ENCODE peak calls at places on chromosomes 4 and X, in four cellular contexts. X is K562, O is SK-N-SH, R is GM12878. U is an unnamed sample.

GRCh38 chr4:47913858-47914218 is 545 bp downstream of the NFXL1 start:
- DNase-seq in R (no peak), O (no peak), X (peak; percentile 34), U (peak; percentile 60)

GRCh38 chr4:174524242-174524641 is 2.0 kb upstream of the HPGD start:
- DNase-seq in O (no peak), R (no peak), X (peak; percentile 28), U (no peak)

GRCh38 chr4:1200425-1201035 is 28.1 kb upstream of the SPON2 start:
- DNase-seq in O (peak; percentile 61), X (peak; percentile 43), R (no peak), U (peak; percentile 8)

GRCh38 chr4:173073939-173074500 is 94.6 kb upstream of the GALNT7 start:
- DNase-seq in X (no peak), O (no peak), R (no peak), U (no peak)

GRCh38 chrX:16807976-16808542 is 21.8 kb downstream of the TXLNG start:
- DNase-seq in R (no peak), O (no peak), X (peak; percentile 25), U (no peak)

GRCh38 chrX:110087485-110088356 is 84.8 kb downstream of the TMEM164 start:
- DNase-seq in R (no peak), O (no peak), X (no peak), U (no peak)

GRCh38 chrX:10612215-10612614 is 8.2 kb downstream of the MID1 start:
- DNase-seq in X (no peak), O (no peak), R (no peak), U (no peak)

GRCh38 chr4:186948361-186949291 is 225.0 kb upstream of the FAT1 start:
- DNase-seq in X (no peak), O (peak; percentile 55), R (no peak), U (peak; percentile 68)

GRCh38 chr4:3223346-3223745 is 25.6 kb upstream of the MSANTD1 start:
- DNase-seq in R (no peak), X (no peak), O (no peak), U (no peak)

GRCh38 chr4:40143926-40144508 is 52.8 kb upstream of the RHOH start:
- DNase-seq in O (no peak), R (no peak), X (no peak), U (no peak)

GRCh38 chr4:184922301-184922700 is 96.0 kb upstream of the HELT start:
- DNase-seq in X (no peak), O (no peak), R (no peak), U (no peak)

GRCh38 chr4:184924516-184924915 is 93.8 kb upstream of the HELT start:
- DNase-seq in X (no peak), O (no peak), R (no peak), U (no peak)

DNA sequence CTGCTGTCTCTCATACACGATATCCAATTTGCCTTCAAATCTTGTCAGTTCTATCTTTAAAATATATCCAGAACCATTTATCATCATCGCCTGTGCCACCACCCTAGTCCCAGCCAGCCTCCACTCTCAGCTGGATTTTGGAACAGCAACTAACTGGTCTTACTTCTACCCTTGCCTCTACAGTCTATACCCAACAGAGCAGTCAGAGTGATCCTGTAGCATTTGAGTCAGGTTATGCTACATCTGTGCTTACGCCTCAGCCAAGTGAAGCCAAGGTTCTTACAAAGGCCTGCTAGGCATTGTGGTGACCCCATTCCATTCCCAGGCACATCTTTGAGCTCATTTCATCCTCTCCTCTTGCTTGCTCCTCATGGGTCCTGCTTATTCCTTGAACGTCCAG is 95.7 kb upstream of the ACSL1 start:
- DNase-seq in R (no peak), O (no peak), X (no peak), U (no peak)
- TF ChIP-seq USF1 in R (no peak), O (no peak), X (no peak), U (no peak)

GRCh38 chr4:188661502-188661901 is 522.3 kb downstream of the TRIML1 start:
- DNase-seq in X (no peak), O (no peak), R (no peak), U (no peak)
- TF ChIP-seq USF1 in X (no peak), O (no peak), R (no peak), U (no peak)

DNA sequence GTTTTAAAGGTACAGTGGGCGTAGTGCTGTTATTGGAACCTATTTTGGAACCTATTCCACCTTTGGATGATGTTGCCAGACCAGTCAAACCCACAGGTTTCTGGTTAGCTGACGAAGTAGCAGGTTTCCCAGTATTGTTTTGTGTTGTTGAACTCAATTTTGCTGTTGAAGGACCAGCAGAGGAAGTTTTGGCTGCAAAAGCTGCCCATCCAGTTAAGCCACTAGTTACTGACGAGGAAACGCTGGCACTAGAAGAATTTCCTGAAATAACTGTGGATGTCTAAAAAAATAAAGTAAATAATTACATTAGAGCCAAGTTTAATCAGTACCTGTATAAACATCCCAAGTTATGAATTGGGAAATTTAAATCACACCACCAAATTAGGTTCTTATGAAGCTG is 25.5 kb downstream of the INTS12 start:
- DNase-seq in X (no peak), R (no peak), O (no peak), U (no peak)
- TF ChIP-seq USF1 in X (no peak), R (no peak), O (no peak), U (no peak)

GRCh38 chrX:48794993-48795501 is 6.8 kb upstream of the HDAC6 start:
- DNase-seq in R (no peak), X (no peak), O (no peak), U (no peak)
- TF ChIP-seq USF1 in R (no peak), X (no peak), O (no peak), U (no peak)

DNA sequence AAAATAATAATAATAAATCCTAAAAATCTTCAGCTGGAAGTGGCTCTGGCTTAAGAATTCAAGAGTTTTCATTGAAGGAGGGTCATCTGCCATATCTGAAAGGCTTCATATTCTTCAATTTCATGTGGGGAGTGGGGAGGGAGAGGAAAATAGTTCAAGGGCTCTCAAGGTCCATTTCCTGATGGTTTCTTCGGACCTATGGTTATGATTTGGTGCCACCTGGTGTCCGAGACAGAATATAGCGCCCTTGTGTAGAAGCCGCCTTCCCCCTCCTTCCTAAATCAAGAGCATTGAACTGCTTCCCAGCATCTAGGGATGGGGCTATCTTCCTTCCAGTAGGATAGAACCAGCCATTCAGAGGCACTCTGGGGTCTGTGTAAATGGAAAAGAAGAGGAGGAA is 34.3 kb downstream of the NLGN3 start:
- DNase-seq in X (peak; percentile 52), R (peak; percentile 31), O (peak; percentile 65), U (peak; percentile 46)
- TF ChIP-seq USF1 in X (no peak), R (no peak), O (no peak), U (no peak)